ENCODE peak calls at places on chromosomes 2 and 18, in eight cellular contexts. One of them, this sample, is unnamed.
A peak's percentile ranks its signal among the peaks of the same experiment; 100 is the strongest.

GRCh38 chr2:101816598-101816997 is 119.1 kb downstream of the MAP4K4 start:
- DNase-seq in ovary: no peak
- DNase-seq in gastrocnemius medialis: no peak
- DNase-seq in naive thymus-derived CD4-positive, alpha-beta T cell: no peak
- DNase-seq in left lung: no peak
- DNase-seq in CD8-positive, alpha-beta T cell: no peak
- DNase-seq in sigmoid colon: no peak
- DNase-seq in neuronal stem cell: no peak
- DNase-seq in this sample: no peak

GRCh38 chr2:19542796-19543195 is 184.4 kb upstream of the OSR1 start:
- DNase-seq in CD8-positive, alpha-beta T cell: no peak
- DNase-seq in gastrocnemius medialis: no peak
- DNase-seq in ovary: no peak
- DNase-seq in left lung: no peak
- DNase-seq in sigmoid colon: no peak
- DNase-seq in neuronal stem cell: no peak
- DNase-seq in naive thymus-derived CD4-positive, alpha-beta T cell: no peak
- DNase-seq in this sample: no peak

GRCh38 chr2:45872211-45872610 is 220.7 kb downstream of the PRKCE start:
- DNase-seq in naive thymus-derived CD4-positive, alpha-beta T cell: no peak
- DNase-seq in ovary: no peak
- DNase-seq in left lung: no peak
- DNase-seq in neuronal stem cell: no peak
- DNase-seq in CD8-positive, alpha-beta T cell: no peak
- DNase-seq in sigmoid colon: no peak
- DNase-seq in gastrocnemius medialis: no peak
- DNase-seq in this sample: no peak

GRCh38 chr2:206390181-206390580 is 53.2 kb upstream of the ADAM23 start:
- DNase-seq in naive thymus-derived CD4-positive, alpha-beta T cell: no peak
- DNase-seq in gastrocnemius medialis: no peak
- DNase-seq in sigmoid colon: no peak
- DNase-seq in ovary: no peak
- DNase-seq in neuronal stem cell: no peak
- DNase-seq in CD8-positive, alpha-beta T cell: no peak
- DNase-seq in left lung: no peak
- DNase-seq in this sample: no peak

GRCh38 chr2:201558232-201558631 is 85.1 kb downstream of the TMEM237 start:
- DNase-seq in neuronal stem cell: no peak
- DNase-seq in ovary: no peak
- DNase-seq in CD8-positive, alpha-beta T cell: no peak
- DNase-seq in gastrocnemius medialis: no peak
- DNase-seq in sigmoid colon: no peak
- DNase-seq in naive thymus-derived CD4-positive, alpha-beta T cell: no peak
- DNase-seq in left lung: no peak
- DNase-seq in this sample: no peak

GRCh38 chr18:50629148-50629631 is 69.3 kb downstream of the MAPK4 start:
- DNase-seq in sigmoid colon: peak; percentile 53
- DNase-seq in CD8-positive, alpha-beta T cell: no peak
- DNase-seq in naive thymus-derived CD4-positive, alpha-beta T cell: no peak
- DNase-seq in gastrocnemius medialis: no peak
- DNase-seq in left lung: no peak
- DNase-seq in ovary: no peak
- DNase-seq in neuronal stem cell: no peak
- DNase-seq in this sample: no peak

GRCh38 chr2:202339052-202339870 is 36.9 kb upstream of the BMPR2 start:
- DNase-seq in neuronal stem cell: no peak
- DNase-seq in sigmoid colon: no peak
- DNase-seq in naive thymus-derived CD4-positive, alpha-beta T cell: no peak
- DNase-seq in left lung: no peak
- DNase-seq in gastrocnemius medialis: no peak
- DNase-seq in CD8-positive, alpha-beta T cell: no peak
- DNase-seq in ovary: no peak
- DNase-seq in this sample: no peak

GRCh38 chr2:233487748-233488345 is 78.7 kb downstream of the USP40 start:
- DNase-seq in gastrocnemius medialis: no peak
- DNase-seq in left lung: no peak
- DNase-seq in naive thymus-derived CD4-positive, alpha-beta T cell: no peak
- DNase-seq in neuronal stem cell: no peak
- DNase-seq in ovary: no peak
- DNase-seq in CD8-positive, alpha-beta T cell: no peak
- DNase-seq in sigmoid colon: no peak
- DNase-seq in this sample: no peak

GRCh38 chr2:47520825-47521665 is 118.1 kb downstream of the MSH2 start:
- DNase-seq in gastrocnemius medialis: peak; percentile 13
- DNase-seq in ovary: peak; percentile 17
- DNase-seq in sigmoid colon: no peak
- DNase-seq in naive thymus-derived CD4-positive, alpha-beta T cell: peak; percentile 79
- DNase-seq in CD8-positive, alpha-beta T cell: peak; percentile 63
- DNase-seq in left lung: peak; percentile 64
- DNase-seq in neuronal stem cell: no peak
- DNase-seq in this sample: peak; percentile 50

GRCh38 chr2:197240018-197240712 is 70.4 kb downstream of the ANKRD44 start:
- DNase-seq in naive thymus-derived CD4-positive, alpha-beta T cell: peak; percentile 61
- DNase-seq in neuronal stem cell: no peak
- DNase-seq in left lung: no peak
- DNase-seq in sigmoid colon: no peak
- DNase-seq in ovary: no peak
- DNase-seq in gastrocnemius medialis: no peak
- DNase-seq in CD8-positive, alpha-beta T cell: no peak
- DNase-seq in this sample: no peak
- H3K4me3 ChIP-seq in naive thymus-derived CD4-positive, alpha-beta T cell: peak overlapping the region; percentile 8
- H3K4me3 ChIP-seq in neuronal stem cell: no peak overlapping the region
- H3K4me3 ChIP-seq in left lung: no peak overlapping the region
- H3K4me3 ChIP-seq in sigmoid colon: no peak overlapping the region
- H3K4me3 ChIP-seq in ovary: no peak overlapping the region
- H3K4me3 ChIP-seq in gastrocnemius medialis: no peak overlapping the region
- H3K4me3 ChIP-seq in CD8-positive, alpha-beta T cell: peak overlapping the region; percentile 22
- H3K4me3 ChIP-seq in this sample: no peak overlapping the region

GRCh38 chr2:119117891-119118882 is 40.4 kb downstream of the C1QL2 start:
- DNase-seq in sigmoid colon: no peak
- DNase-seq in left lung: no peak
- DNase-seq in CD8-positive, alpha-beta T cell: no peak
- DNase-seq in naive thymus-derived CD4-positive, alpha-beta T cell: no peak
- DNase-seq in neuronal stem cell: no peak
- DNase-seq in ovary: no peak
- DNase-seq in gastrocnemius medialis: no peak
- DNase-seq in this sample: no peak
- H3K27me3 ChIP-seq in sigmoid colon: no peaks in the 10 kb centered on the region
- H3K27me3 ChIP-seq in left lung: peaks cover 65% of the 10 kb centered on the region
- H3K27me3 ChIP-seq in CD8-positive, alpha-beta T cell: no peaks in the 10 kb centered on the region
- H3K27me3 ChIP-seq in naive thymus-derived CD4-positive, alpha-beta T cell: no peaks in the 10 kb centered on the region
- H3K27me3 ChIP-seq in neuronal stem cell: no peaks in the 10 kb centered on the region
- H3K27me3 ChIP-seq in ovary: no peaks in the 10 kb centered on the region
- H3K27me3 ChIP-seq in gastrocnemius medialis: no peaks in the 10 kb centered on the region
- H3K27me3 ChIP-seq in this sample: no peaks in the 10 kb centered on the region

DNA sequence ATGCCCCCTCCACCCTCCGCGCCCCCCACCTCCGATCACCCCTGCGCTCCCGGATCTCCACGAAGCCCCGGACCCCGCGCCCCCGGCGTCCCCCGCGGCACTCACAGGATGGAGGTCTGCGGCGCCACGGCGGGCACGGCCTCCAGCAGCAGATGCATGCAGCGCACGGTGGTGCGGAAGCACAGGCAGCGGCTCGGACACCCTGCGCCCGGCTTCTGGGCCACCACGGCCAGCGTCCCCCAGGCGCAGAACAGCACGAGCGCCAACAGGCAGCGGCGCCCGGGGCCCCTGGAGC is 217 bp downstream of the PXDN start:
- DNase-seq in ovary: peak; percentile 45
- DNase-seq in gastrocnemius medialis: no peak
- DNase-seq in CD8-positive, alpha-beta T cell: no peak
- DNase-seq in sigmoid colon: peak; percentile 75
- DNase-seq in neuronal stem cell: peak; percentile 61
- DNase-seq in naive thymus-derived CD4-positive, alpha-beta T cell: no peak
- DNase-seq in left lung: no peak
- DNase-seq in this sample: no peak
- H3K4me3 ChIP-seq in ovary: peak overlapping the region; percentile 85
- H3K4me3 ChIP-seq in gastrocnemius medialis: peak overlapping the region; percentile 62
- H3K4me3 ChIP-seq in CD8-positive, alpha-beta T cell: no peak overlapping the region
- H3K4me3 ChIP-seq in sigmoid colon: peak overlapping the region; percentile 67
- H3K4me3 ChIP-seq in neuronal stem cell: peak overlapping the region; percentile 97
- H3K4me3 ChIP-seq in naive thymus-derived CD4-positive, alpha-beta T cell: no peak overlapping the region
- H3K4me3 ChIP-seq in left lung: peak overlapping the region; percentile 49
- H3K4me3 ChIP-seq in this sample: peak overlapping the region; percentile 83

GRCh38 chr2:853203-853870 is 97.3 kb upstream of the SNTG2 start:
- DNase-seq in naive thymus-derived CD4-positive, alpha-beta T cell: no peak
- DNase-seq in ovary: no peak
- DNase-seq in gastrocnemius medialis: no peak
- DNase-seq in CD8-positive, alpha-beta T cell: no peak
- DNase-seq in left lung: no peak
- DNase-seq in neuronal stem cell: no peak
- DNase-seq in sigmoid colon: no peak
- DNase-seq in this sample: no peak

GRCh38 chr2:856041-856440 is 94.6 kb upstream of the SNTG2 start:
- DNase-seq in gastrocnemius medialis: no peak
- DNase-seq in left lung: no peak
- DNase-seq in CD8-positive, alpha-beta T cell: no peak
- DNase-seq in naive thymus-derived CD4-positive, alpha-beta T cell: no peak
- DNase-seq in neuronal stem cell: no peak
- DNase-seq in ovary: no peak
- DNase-seq in sigmoid colon: no peak
- DNase-seq in this sample: no peak

GRCh38 chr2:857081-857480 is 93.6 kb upstream of the SNTG2 start:
- DNase-seq in sigmoid colon: no peak
- DNase-seq in naive thymus-derived CD4-positive, alpha-beta T cell: no peak
- DNase-seq in gastrocnemius medialis: no peak
- DNase-seq in CD8-positive, alpha-beta T cell: no peak
- DNase-seq in left lung: no peak
- DNase-seq in ovary: no peak
- DNase-seq in neuronal stem cell: no peak
- DNase-seq in this sample: no peak

GRCh38 chr2:854460-854859 is 96.2 kb upstream of the SNTG2 start:
- DNase-seq in naive thymus-derived CD4-positive, alpha-beta T cell: peak; percentile 25
- DNase-seq in left lung: no peak
- DNase-seq in ovary: no peak
- DNase-seq in neuronal stem cell: peak; percentile 11
- DNase-seq in sigmoid colon: no peak
- DNase-seq in CD8-positive, alpha-beta T cell: no peak
- DNase-seq in gastrocnemius medialis: no peak
- DNase-seq in this sample: peak; percentile 92

GRCh38 chr2:855177-855576 is 95.5 kb upstream of the SNTG2 start:
- DNase-seq in ovary: no peak
- DNase-seq in CD8-positive, alpha-beta T cell: no peak
- DNase-seq in neuronal stem cell: no peak
- DNase-seq in left lung: no peak
- DNase-seq in sigmoid colon: no peak
- DNase-seq in gastrocnemius medialis: no peak
- DNase-seq in naive thymus-derived CD4-positive, alpha-beta T cell: no peak
- DNase-seq in this sample: no peak
- H3K27me3 ChIP-seq in ovary: no peaks in the 10 kb centered on the region
- H3K27me3 ChIP-seq in CD8-positive, alpha-beta T cell: no peaks in the 10 kb centered on the region
- H3K27me3 ChIP-seq in neuronal stem cell: no peaks in the 10 kb centered on the region
- H3K27me3 ChIP-seq in left lung: no peaks in the 10 kb centered on the region
- H3K27me3 ChIP-seq in sigmoid colon: no peaks in the 10 kb centered on the region
- H3K27me3 ChIP-seq in gastrocnemius medialis: no peaks in the 10 kb centered on the region
- H3K27me3 ChIP-seq in naive thymus-derived CD4-positive, alpha-beta T cell: no peaks in the 10 kb centered on the region
- H3K27me3 ChIP-seq in this sample: no peaks in the 10 kb centered on the region

GRCh38 chr2:144405313-144405710 is 114.6 kb downstream of the ZEB2 start:
- DNase-seq in neuronal stem cell: no peak
- DNase-seq in ovary: no peak
- DNase-seq in CD8-positive, alpha-beta T cell: no peak
- DNase-seq in sigmoid colon: no peak
- DNase-seq in naive thymus-derived CD4-positive, alpha-beta T cell: no peak
- DNase-seq in gastrocnemius medialis: no peak
- DNase-seq in left lung: no peak
- DNase-seq in this sample: no peak

GRCh38 chr2:144404621-144405312 is 115.2 kb downstream of the ZEB2 start:
- DNase-seq in ovary: peak; percentile 31
- DNase-seq in left lung: no peak
- DNase-seq in naive thymus-derived CD4-positive, alpha-beta T cell: no peak
- DNase-seq in CD8-positive, alpha-beta T cell: no peak
- DNase-seq in neuronal stem cell: no peak
- DNase-seq in gastrocnemius medialis: peak; percentile 30
- DNase-seq in sigmoid colon: no peak
- DNase-seq in this sample: no peak

GRCh38 chr2:144403940-144404339 is 116.0 kb downstream of the ZEB2 start:
- DNase-seq in left lung: no peak
- DNase-seq in sigmoid colon: no peak
- DNase-seq in CD8-positive, alpha-beta T cell: no peak
- DNase-seq in ovary: no peak
- DNase-seq in neuronal stem cell: no peak
- DNase-seq in naive thymus-derived CD4-positive, alpha-beta T cell: no peak
- DNase-seq in gastrocnemius medialis: peak; percentile 52
- DNase-seq in this sample: no peak

GRCh38 chr2:144402282-144402681 is 117.6 kb downstream of the ZEB2 start:
- DNase-seq in neuronal stem cell: no peak
- DNase-seq in sigmoid colon: no peak
- DNase-seq in naive thymus-derived CD4-positive, alpha-beta T cell: no peak
- DNase-seq in CD8-positive, alpha-beta T cell: no peak
- DNase-seq in ovary: peak; percentile 29
- DNase-seq in gastrocnemius medialis: no peak
- DNase-seq in left lung: peak; percentile 40
- DNase-seq in this sample: no peak

GRCh38 chr2:144401036-144401435 is 118.9 kb downstream of the ZEB2 start:
- DNase-seq in left lung: no peak
- DNase-seq in naive thymus-derived CD4-positive, alpha-beta T cell: no peak
- DNase-seq in CD8-positive, alpha-beta T cell: no peak
- DNase-seq in gastrocnemius medialis: no peak
- DNase-seq in sigmoid colon: no peak
- DNase-seq in ovary: no peak
- DNase-seq in neuronal stem cell: no peak
- DNase-seq in this sample: no peak
- H3K4me3 ChIP-seq in left lung: no peak overlapping the region
- H3K4me3 ChIP-seq in naive thymus-derived CD4-positive, alpha-beta T cell: no peak overlapping the region
- H3K4me3 ChIP-seq in CD8-positive, alpha-beta T cell: no peak overlapping the region
- H3K4me3 ChIP-seq in gastrocnemius medialis: no peak overlapping the region
- H3K4me3 ChIP-seq in sigmoid colon: no peak overlapping the region
- H3K4me3 ChIP-seq in ovary: no peak overlapping the region
- H3K4me3 ChIP-seq in neuronal stem cell: no peak overlapping the region
- H3K4me3 ChIP-seq in this sample: no peak overlapping the region

DNA sequence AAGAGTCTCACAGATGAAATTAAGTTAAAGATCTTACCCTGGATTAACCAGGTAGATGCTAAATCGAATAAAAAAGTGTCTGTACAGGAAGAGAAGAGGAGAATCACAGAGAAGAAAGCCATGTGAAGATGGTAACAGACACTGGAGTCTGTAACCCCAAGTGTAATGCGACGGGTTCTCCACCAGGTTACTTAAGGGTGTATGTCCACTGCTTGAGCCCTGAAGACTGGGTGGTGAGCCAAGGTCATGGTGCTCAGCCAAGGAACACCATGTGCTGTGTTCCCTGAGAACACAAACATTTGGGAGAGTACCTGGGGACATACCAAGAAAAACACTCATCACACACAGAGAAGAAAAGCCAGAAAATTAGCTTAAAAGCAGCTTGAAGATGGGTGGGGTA is 8.2 kb upstream of the ACADL start:
- DNase-seq in naive thymus-derived CD4-positive, alpha-beta T cell: no peak
- DNase-seq in gastrocnemius medialis: peak; percentile 60
- DNase-seq in CD8-positive, alpha-beta T cell: no peak
- DNase-seq in ovary: peak; percentile 44
- DNase-seq in left lung: no peak
- DNase-seq in sigmoid colon: no peak
- DNase-seq in neuronal stem cell: no peak
- DNase-seq in this sample: no peak
- H3K27me3 ChIP-seq in naive thymus-derived CD4-positive, alpha-beta T cell: no peaks in the 10 kb centered on the region
- H3K27me3 ChIP-seq in gastrocnemius medialis: no peaks in the 10 kb centered on the region
- H3K27me3 ChIP-seq in CD8-positive, alpha-beta T cell: no peaks in the 10 kb centered on the region
- H3K27me3 ChIP-seq in ovary: no peaks in the 10 kb centered on the region
- H3K27me3 ChIP-seq in left lung: no peaks in the 10 kb centered on the region
- H3K27me3 ChIP-seq in sigmoid colon: no peaks in the 10 kb centered on the region
- H3K27me3 ChIP-seq in neuronal stem cell: no peaks in the 10 kb centered on the region
- H3K27me3 ChIP-seq in this sample: no peaks in the 10 kb centered on the region

GRCh38 chr18:2960983-2961696 is 51.8 kb downstream of the LPIN2 start:
- DNase-seq in sigmoid colon: no peak
- DNase-seq in ovary: no peak
- DNase-seq in CD8-positive, alpha-beta T cell: no peak
- DNase-seq in left lung: no peak
- DNase-seq in neuronal stem cell: no peak
- DNase-seq in naive thymus-derived CD4-positive, alpha-beta T cell: no peak
- DNase-seq in gastrocnemius medialis: no peak
- DNase-seq in this sample: no peak
- H3K4me3 ChIP-seq in sigmoid colon: no peak overlapping the region
- H3K4me3 ChIP-seq in ovary: no peak overlapping the region
- H3K4me3 ChIP-seq in CD8-positive, alpha-beta T cell: peak overlapping the region; percentile 18
- H3K4me3 ChIP-seq in left lung: no peak overlapping the region
- H3K4me3 ChIP-seq in neuronal stem cell: no peak overlapping the region
- H3K4me3 ChIP-seq in naive thymus-derived CD4-positive, alpha-beta T cell: peak overlapping the region; percentile 36
- H3K4me3 ChIP-seq in gastrocnemius medialis: no peak overlapping the region
- H3K4me3 ChIP-seq in this sample: no peak overlapping the region

This sample was measured in H7.